ENCODE peak calls at places on chromosome 17, in eight cellular contexts. V, R, A, N, Z, Q, G and I are unnamed samples.

GRCh38 chr17:20999044-20999573 is 43.7 kb downstream of the USP22 start:
- DNase-seq in N (no peak), Q (peak; percentile 28), G (peak; percentile 48), R (no peak), V (no peak), A (no peak), Z (no peak), I (peak; percentile 8)

GRCh38 chr17:37607637-37608368 is 1.4 kb downstream of the SYNRG start:
- DNase-seq in Q (no peak), V (peak; percentile 23), N (peak; percentile 9), A (no peak), Z (no peak), G (no peak), R (no peak), I (no peak)

GRCh38 chr17:57511475-57512123 is 233.5 kb downstream of the CCDC182 start:
- DNase-seq in A (no peak), R (no peak), Q (no peak), Z (no peak), N (no peak), V (no peak), G (no peak), I (no peak)

GRCh38 chr17:6843241-6843890 is 11.8 kb upstream of the TEKT1 start:
- DNase-seq in Z (no peak), G (peak; percentile 78), Q (no peak), R (peak; percentile 68), N (peak; percentile 20), V (no peak), A (no peak), I (no peak)

GRCh38 chr17:82148011-82148410 is 50.0 kb upstream of the FASN start:
- DNase-seq in G (no peak), A (no peak), N (no peak), V (no peak), Q (no peak), R (no peak), Z (no peak), I (no peak)

GRCh38 chr17:29196784-29197515 is 16.8 kb upstream of the MYO18A start:
- DNase-seq in V (no peak), R (no peak), Q (no peak), N (no peak), G (no peak), Z (no peak), A (no peak), I (no peak)

GRCh38 chr17:42979511-42980273 is at the start of gene PTGES3L:
- DNase-seq in G (peak; percentile 45), V (peak; percentile 25), A (no peak), Z (no peak), N (no peak), R (no peak), Q (peak; percentile 80), I (peak; percentile 27)

GRCh38 chr17:76477576-76477975 is 10.2 kb downstream of the AANAT start:
- DNase-seq in V (no peak), A (no peak), Z (no peak), G (no peak), Q (no peak), N (no peak), R (no peak), I (no peak)

GRCh38 chr17:29149431-29150064 is 30.6 kb downstream of the MYO18A start:
- DNase-seq in Z (no peak), Q (no peak), N (no peak), R (no peak), A (no peak), G (peak; percentile 65), V (no peak), I (no peak)

GRCh38 chr17:50278526-50279180 is 4.4 kb downstream of the TMEM92 start:
- DNase-seq in A (no peak), Q (no peak), Z (no peak), V (no peak), G (no peak), R (no peak), N (no peak), I (no peak)

GRCh38 chr17:4409659-4410058 is 24.1 kb upstream of the SPNS3 start:
- DNase-seq in G (peak; percentile 11), A (no peak), Z (no peak), N (no peak), V (no peak), Q (no peak), R (no peak), I (no peak)

GRCh38 chr17:43528988-43529814 is 16.9 kb downstream of the ETV4 start:
- DNase-seq in Z (no peak), A (no peak), V (no peak), N (no peak), G (no peak), R (no peak), Q (no peak), I (no peak)

GRCh38 chr17:30565073-30565935 is 88.1 kb downstream of the GOSR1 start:
- DNase-seq in G (no peak), A (no peak), R (no peak), V (no peak), N (no peak), Z (no peak), Q (no peak), I (no peak)

GRCh38 chr17:77127735-77128361 is 12.9 kb upstream of the SEC14L1 start:
- DNase-seq in A (peak; percentile 24), Z (peak; percentile 63), N (no peak), G (peak; percentile 71), V (peak; percentile 70), Q (peak; percentile 73), R (no peak), I (peak; percentile 82)

GRCh38 chr17:21539146-21539545 is 153.2 kb upstream of the KCNJ18 start:
- DNase-seq in V (no peak), Q (no peak), Z (no peak), A (no peak), R (no peak), G (peak; percentile 67), N (no peak), I (no peak)

GRCh38 chr17:19347323-19348080 is 15.0 kb downstream of the B9D1 start:
- DNase-seq in R (no peak), V (no peak), Q (no peak), N (no peak), G (no peak), A (no peak), Z (no peak), I (no peak)

GRCh38 chr17:70624208-70624607 is 454.9 kb downstream of the KCNJ2 start:
- DNase-seq in N (no peak), V (no peak), Q (no peak), Z (no peak), A (no peak), G (no peak), R (no peak), I (no peak)

GRCh38 chr17:17367931-17368330 is 64.8 kb downstream of the NT5M start:
- DNase-seq in Z (no peak), N (no peak), A (no peak), G (no peak), Q (no peak), R (no peak), V (no peak), I (no peak)

GRCh38 chr17:38748329-38749221 is at the start of gene PCGF2:
- DNase-seq in R (peak; percentile 83), A (peak; percentile 36), Z (no peak), N (no peak), G (peak; percentile 90), Q (peak; percentile 94), V (no peak), I (no peak)

GRCh38 chr17:2195729-2196128 is 107.9 kb downstream of the SMG6 start:
- DNase-seq in G (no peak), N (no peak), Q (no peak), Z (no peak), A (no peak), V (peak; percentile 56), R (no peak), I (peak; percentile 83)

GRCh38 chr17:17808706-17809432 is 27.9 kb downstream of the SREBF1 start:
- DNase-seq in N (peak; percentile 89), R (no peak), Q (no peak), G (peak; percentile 35), Z (no peak), V (no peak), A (no peak), I (no peak)

GRCh38 chr17:10741416-10742140 is 11.8 kb upstream of the TMEM220 start:
- DNase-seq in Z (no peak), G (no peak), N (no peak), A (no peak), Q (peak; percentile 21), V (no peak), R (no peak), I (no peak)

GRCh38 chr17:64243340-64243739 is 19.7 kb downstream of the TEX2 start:
- DNase-seq in Z (no peak), A (no peak), Q (no peak), G (no peak), V (no peak), N (no peak), R (no peak), I (no peak)

GRCh38 chr17:40612510-40613244 is 34.9 kb downstream of the SMARCE1 start:
- DNase-seq in A (no peak), G (no peak), N (no peak), Q (no peak), V (peak; percentile 65), Z (peak; percentile 71), R (no peak), I (no peak)

GRCh38 chr17:51059781-51060180 is 60.9 kb downstream of the SPAG9 start:
- DNase-seq in Q (no peak), Z (no peak), N (no peak), G (peak; percentile 66), A (no peak), R (no peak), V (no peak), I (no peak)

GRCh38 chr17:81364278-81365147 is 30.7 kb upstream of the BAHCC1 start:
- DNase-seq in A (no peak), N (no peak), G (no peak), V (no peak), Z (no peak), R (no peak), Q (peak; percentile 57), I (no peak)

GRCh38 chr17:73179387-73179786 is 13.5 kb upstream of the COG1 start:
- DNase-seq in R (no peak), A (no peak), V (no peak), N (no peak), Q (no peak), Z (no peak), G (no peak), I (no peak)

GRCh38 chr17:81644976-81645952 is 8.3 kb downstream of the TSPAN10 start:
- DNase-seq in Z (no peak), A (no peak), V (no peak), G (no peak), N (no peak), Q (no peak), R (no peak), I (no peak)